ENCODE peak calls at places on chromosome 11, in nine cellular contexts. H, B, V, M, A, P, F, I and G are unnamed samples.

GRCh38 chr11:2664331-2664730 is 35.5 kb downstream of the KCNQ1OT1 start:
- DNase-seq in B (no peak), I (no peak), M (no peak), H (no peak), A (no peak), F (no peak), V (no peak), P (no peak), G (peak)

GRCh38 chr11:62431171-62431895 is 12.5 kb downstream of the SCGB1A1 start:
- DNase-seq in F (no peak), M (no peak), H (no peak), I (peak), V (no peak), B (no peak), P (no peak), A (peak), G (no peak)

GRCh38 chr11:94895451-94895850 is 77.9 kb downstream of the CWC15 start:
- DNase-seq in F (no peak), I (no peak), M (peak), V (no peak), H (no peak), A (no peak), B (no peak), P (no peak), G (no peak)

GRCh38 chr11:131841028-131841427 is 470.6 kb downstream of the NTM start:
- DNase-seq in V (no peak), I (no peak), B (no peak), P (no peak), A (no peak), M (no peak), F (no peak), H (no peak), G (no peak)

GRCh38 chr11:121282886-121283502 is 9.6 kb upstream of the SC5D start:
- DNase-seq in A (no peak), M (no peak), I (no peak), B (no peak), F (no peak), V (no peak), P (no peak), H (no peak), G (no peak)

GRCh38 chr11:62909107-62909894 is 11.9 kb downstream of the CHRM1 start:
- DNase-seq in B (peak), M (peak), V (peak), P (peak), F (peak), H (no peak), A (peak), I (peak), G (peak)

GRCh38 chr11:46322759-46323158 is 24.5 kb upstream of the DGKZ start:
- DNase-seq in I (no peak), M (no peak), H (no peak), F (no peak), P (no peak), V (no peak), A (no peak), B (no peak), G (peak)

GRCh38 chr11:36105743-36106581 is 162.1 kb downstream of the LDLRAD3 start:
- DNase-seq in F (no peak), V (no peak), P (no peak), H (no peak), B (no peak), I (no peak), M (no peak), A (no peak), G (no peak)

GRCh38 chr11:15006139-15006759 is 34.1 kb upstream of the CALCA start:
- DNase-seq in I (peak), A (peak), V (no peak), P (no peak), F (no peak), B (no peak), H (no peak), M (peak), G (no peak)

GRCh38 chr11:43997022-43997665 is 50.6 kb upstream of the ACCSL start:
- DNase-seq in B (no peak), V (no peak), M (no peak), I (no peak), H (no peak), P (no peak), F (no peak), A (no peak), G (no peak)

GRCh38 chr11:64438986-64439771 is 80.2 kb downstream of the RPS6KA4 start:
- DNase-seq in F (no peak), P (no peak), H (no peak), A (no peak), M (peak), V (no peak), I (no peak), B (no peak), G (no peak)

GRCh38 chr11:122853971-122854446 is 15.7 kb downstream of the CRTAM start:
- DNase-seq in I (peak), B (no peak), H (no peak), F (peak), V (peak), M (peak), P (no peak), A (peak), G (peak)

GRCh38 chr11:100739636-100740035 is 52.5 kb downstream of the ARHGAP42 start:
- DNase-seq in A (peak), I (peak), B (no peak), V (no peak), H (no peak), M (peak), F (no peak), P (no peak), G (no peak)

GRCh38 chr11:3161720-3162409 is 3.2 kb downstream of the OSBPL5 start:
- DNase-seq in M (no peak), I (no peak), A (no peak), B (no peak), P (no peak), F (no peak), H (no peak), V (peak), G (no peak)